ENCODE peak calls at places on chromosome 6, in ten cellular contexts. C is HFFc6, E is heart left ventricle, P is esophagus muscularis mucosa, A is endothelial cell, Q is fibroblast of lung, W is foreskin fibroblast, G is B cell, U is stomach, X is GM12865. T is an unnamed sample.

GRCh38 chr6:38804368-38804767 is 89.3 kb downstream of the DNAH8 start:
- DNase-seq in E (no peak), A (no peak), Q (no peak), P (no peak), U (no peak), X (no peak), W (no peak), G (no peak), C (no peak), T (no peak)

GRCh38 chr6:72553531-72554202 is 68.2 kb upstream of the KCNQ5 start:
- DNase-seq in C (peak), X (no peak), A (no peak), P (no peak), Q (peak), W (peak), G (no peak), E (no peak), U (no peak), T (no peak)

GRCh38 chr6:47308223-47308567 is 1.5 kb downstream of the TNFRSF21 start:
- DNase-seq in C (no peak), X (no peak), P (peak), Q (no peak), E (no peak), G (no peak), W (no peak), U (no peak), A (no peak), T (no peak)

GRCh38 chr6:3013486-3013885 is 13.8 kb downstream of the NQO2 start:
- DNase-seq in G (no peak), X (no peak), W (no peak), Q (peak), U (peak), A (peak), E (no peak), P (no peak), C (peak), T (no peak)

GRCh38 chr6:115091461-115091860 is 748.6 kb upstream of the HS3ST5 start:
- DNase-seq in Q (peak), G (no peak), U (no peak), E (no peak), A (no peak), C (no peak), P (no peak), X (no peak), W (peak), T (no peak)

GRCh38 chr6:144936764-144937163 is 651.6 kb downstream of the UTRN start:
- DNase-seq in E (no peak), W (peak), X (no peak), U (no peak), G (no peak), C (peak), Q (peak), P (no peak), A (no peak), T (no peak)

GRCh38 chr6:140040391-140040790 is 665.9 kb upstream of the CITED2 start:
- DNase-seq in W (no peak), G (no peak), Q (peak), C (peak), X (peak), U (no peak), A (no peak), E (no peak), P (no peak), T (no peak)

GRCh38 chr6:170080828-170081368 is 210.0 kb downstream of the DLL1 start:
- DNase-seq in C (no peak), P (no peak), W (no peak), E (peak), Q (no peak), X (no peak), G (peak), U (peak), A (peak), T (no peak)

GRCh38 chr6:13635948-13636658 is 21.0 kb downstream of the NOL7 start:
- DNase-seq in A (no peak), P (no peak), U (no peak), E (no peak), Q (no peak), X (no peak), W (no peak), C (no peak), G (no peak), T (no peak)

GRCh38 chr6:96184798-96185197 is 169.0 kb downstream of the FUT9 start:
- DNase-seq in P (no peak), X (no peak), U (no peak), A (no peak), W (no peak), Q (no peak), G (no peak), E (no peak), C (no peak), T (no peak)

GRCh38 chr6:2562721-2563120 is 188.0 kb downstream of the MYLK4 start:
- DNase-seq in C (no peak), A (no peak), U (no peak), P (peak), E (no peak), Q (no peak), G (no peak), W (no peak), X (no peak), T (no peak)

GRCh38 chr6:35503534-35503933 is 6.7 kb upstream of the TEAD3 start:
- DNase-seq in A (no peak), W (no peak), G (no peak), U (no peak), C (no peak), X (no peak), P (no peak), E (no peak), Q (no peak), T (no peak)

GRCh38 chr6:100475554-100476325 is 11.0 kb upstream of the SIM1 start:
- DNase-seq in P (peak), A (no peak), X (peak), Q (no peak), W (no peak), E (no peak), U (no peak), G (no peak), C (peak), T (no peak)

GRCh38 chr6:17968081-17968518 is 19.3 kb downstream of the KIF13A start:
- DNase-seq in C (peak), X (no peak), Q (peak), U (no peak), G (no peak), P (no peak), E (no peak), A (no peak), W (no peak), T (no peak)

GRCh38 chr6:157089258-157089657 is 234.1 kb downstream of the TMEM242 start:
- DNase-seq in C (peak), P (no peak), W (peak), A (peak), X (no peak), E (no peak), G (no peak), Q (peak), U (no peak), T (no peak)

GRCh38 chr6:90484903-90485302 is 102.0 kb downstream of the MAP3K7 start:
- DNase-seq in W (no peak), U (no peak), X (no peak), C (no peak), G (no peak), E (no peak), Q (no peak), A (no peak), P (peak), T (no peak)

GRCh38 chr6:72861059-72861458 is 239.2 kb downstream of the KCNQ5 start:
- DNase-seq in P (no peak), W (no peak), G (no peak), X (no peak), U (no peak), A (no peak), C (no peak), E (no peak), Q (peak), T (no peak)

GRCh38 chr6:30006170-30007131 is 54.6 kb upstream of the POLR1H start:
- DNase-seq in X (no peak), W (no peak), E (peak), P (peak), G (no peak), Q (no peak), A (peak), U (peak), C (no peak), T (peak)

GRCh38 chr6:53398541-53399344 is 50.0 kb upstream of the ELOVL5 start:
- DNase-seq in W (no peak), E (no peak), X (no peak), U (no peak), P (no peak), G (no peak), C (no peak), Q (peak), A (no peak), T (no peak)

GRCh38 chr6:139291813-139292619 is at the start of gene TXLNB:
- DNase-seq in W (peak), U (peak), A (peak), E (peak), C (peak), G (peak), X (peak), P (peak), Q (peak), T (peak)

GRCh38 chr6:166365221-166365620 is 17.5 kb downstream of the MPC1 start:
- DNase-seq in G (no peak), C (peak), U (no peak), A (no peak), Q (peak), E (peak), X (no peak), W (no peak), P (no peak), T (no peak)

GRCh38 chr6:56040271-56040670 is 164.9 kb upstream of the BMP5 start:
- DNase-seq in W (peak), E (no peak), X (no peak), G (no peak), Q (peak), C (no peak), A (no peak), U (no peak), P (no peak), T (no peak)

GRCh38 chr6:168937061-168937460 is 316.6 kb downstream of the THBS2 start:
- DNase-seq in X (no peak), W (peak), P (no peak), C (peak), Q (peak), E (no peak), G (no peak), A (no peak), U (no peak), T (no peak)

GRCh38 chr6:72724545-72724944 is 102.7 kb downstream of the KCNQ5 start:
- DNase-seq in U (no peak), P (no peak), C (no peak), Q (peak), W (no peak), X (peak), A (no peak), G (no peak), E (no peak), T (peak)

GRCh38 chr6:27864906-27865883 is 47.0 kb downstream of the OR2B2 start:
- DNase-seq in C (peak), Q (peak), A (peak), W (peak), X (peak), G (peak), E (peak), U (peak), P (no peak), T (peak)

GRCh38 chr6:121559611-121560269 is 124.3 kb downstream of the GJA1 start:
- DNase-seq in A (no peak), E (no peak), P (no peak), G (no peak), X (no peak), U (no peak), W (no peak), Q (no peak), C (no peak), T (no peak)

GRCh38 chr6:90293319-90293937 is 3.2 kb downstream of the BACH2 start:
- DNase-seq in Q (peak), G (no peak), W (no peak), X (no peak), A (no peak), U (no peak), E (no peak), P (no peak), C (no peak), T (no peak)

GRCh38 chr6:81997091-81997926 is 244.8 kb upstream of the TENT5A start:
- DNase-seq in E (no peak), X (peak), A (no peak), Q (peak), P (no peak), C (peak), W (peak), G (no peak), U (no peak), T (no peak)

GRCh38 chr6:6699741-6700367 is 111.3 kb downstream of the LY86 start:
- DNase-seq in X (no peak), C (peak), G (no peak), P (no peak), E (peak), U (peak), A (no peak), W (peak), Q (peak), T (no peak)

GRCh38 chr6:53982361-53983050 is 128.7 kb upstream of the MLIP start:
- DNase-seq in G (no peak), P (no peak), X (no peak), A (no peak), C (no peak), E (no peak), U (no peak), Q (peak), W (no peak), T (no peak)

DNA sequence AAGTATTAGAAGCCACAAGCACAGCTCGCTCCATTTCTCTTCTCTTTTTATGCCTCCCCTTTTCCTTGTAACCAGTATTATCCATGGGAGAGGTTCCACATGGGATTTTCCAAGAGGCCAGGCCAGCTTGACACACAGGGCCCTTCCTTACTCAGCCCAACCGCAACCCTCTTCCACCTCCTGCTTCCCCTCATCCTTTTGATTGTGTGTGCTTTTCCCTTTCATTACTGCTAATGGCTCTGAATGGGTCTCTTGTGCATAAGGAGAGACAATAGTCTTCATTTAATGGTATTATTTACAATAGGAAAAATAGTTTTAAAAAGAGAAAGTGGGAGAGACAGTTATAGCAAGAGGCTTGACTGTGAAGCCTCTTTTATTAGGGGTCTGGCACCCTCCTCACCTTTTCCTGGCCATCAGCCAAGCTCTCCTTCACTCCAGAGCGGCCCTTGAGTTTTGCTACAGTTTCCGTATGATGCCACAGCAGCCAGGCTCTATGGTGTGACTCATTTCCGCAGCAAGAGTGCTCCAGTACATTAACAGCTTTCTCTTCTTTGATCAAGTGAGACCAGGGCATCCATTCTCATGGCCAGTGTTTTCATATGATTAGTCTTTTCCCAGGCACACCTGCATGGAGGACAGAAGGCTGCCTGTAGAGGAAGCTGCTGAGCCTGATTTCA is 579.5 kb downstream of the TFAP2B start:
- DNase-seq in G (no peak), Q (peak), A (no peak), E (no peak), C (no peak), U (no peak), X (peak), P (no peak), W (no peak), T (no peak)
- TF ChIP-seq CTCF in G (no peak), Q (no peak), A (no peak), E (no peak), C (no peak), U (no peak), X (no peak), P (no peak), W (no peak), T (no peak)

GRCh38 chr6:77740380-77740779 is 87.5 kb downstream of the MEI4 start:
- DNase-seq in P (no peak), A (no peak), G (no peak), C (peak), Q (peak), X (peak), U (no peak), E (no peak), W (peak), T (peak)
- TF ChIP-seq CTCF in P (peak), A (peak), G (peak), C (peak), Q (no peak), X (peak), U (no peak), E (peak), W (peak), T (peak)

DNA sequence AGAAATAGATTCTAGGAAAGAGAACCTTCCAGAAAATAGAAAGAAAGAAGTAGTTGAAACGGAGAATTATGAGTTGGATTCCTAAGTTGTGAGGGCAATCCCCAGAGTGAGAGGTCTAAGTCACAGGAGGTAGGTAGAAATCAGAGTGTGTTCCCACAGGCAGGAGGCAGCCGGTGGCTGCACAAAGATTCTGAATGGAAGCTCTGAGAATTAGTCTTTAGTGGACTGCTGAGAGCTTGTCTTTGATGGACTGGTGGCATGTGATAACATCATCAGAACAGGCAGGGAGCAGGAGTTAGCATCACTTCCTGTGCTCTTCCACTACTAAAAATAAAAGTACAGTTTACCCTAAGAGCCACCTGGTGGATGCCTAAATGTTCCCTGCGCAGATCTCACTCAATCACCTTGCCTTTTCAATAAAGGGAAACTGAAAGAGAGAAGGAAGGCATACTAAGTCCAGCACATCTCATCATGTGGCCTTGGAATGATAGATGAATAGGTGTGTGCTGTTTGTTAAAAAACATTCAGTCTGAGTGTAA is 294.6 kb upstream of the POU3F2 start:
- DNase-seq in A (no peak), E (no peak), Q (no peak), P (no peak), U (no peak), G (no peak), C (no peak), X (peak), W (no peak), T (no peak)
- TF ChIP-seq CTCF in A (no peak), E (no peak), Q (no peak), P (no peak), U (no peak), G (no peak), C (no peak), X (no peak), W (no peak), T (no peak)

GRCh38 chr6:44540881-44541280 is 153.4 kb downstream of the CDC5L start:
- DNase-seq in C (no peak), U (no peak), P (peak), G (peak), A (no peak), X (no peak), Q (no peak), E (no peak), W (no peak), T (no peak)

GRCh38 chr6:44543664-44544063 is 156.2 kb downstream of the CDC5L start:
- DNase-seq in E (no peak), U (no peak), C (no peak), X (no peak), Q (no peak), A (no peak), W (no peak), P (no peak), G (peak), T (no peak)

GRCh38 chr6:44539701-44540100 is 152.2 kb downstream of the CDC5L start:
- DNase-seq in W (no peak), G (peak), E (no peak), C (no peak), Q (no peak), P (no peak), U (no peak), X (no peak), A (no peak), T (no peak)

GRCh38 chr6:44545224-44545623 is 157.7 kb downstream of the CDC5L start:
- DNase-seq in U (no peak), Q (no peak), P (no peak), W (no peak), G (no peak), C (no peak), A (no peak), X (no peak), E (no peak), T (no peak)

DNA sequence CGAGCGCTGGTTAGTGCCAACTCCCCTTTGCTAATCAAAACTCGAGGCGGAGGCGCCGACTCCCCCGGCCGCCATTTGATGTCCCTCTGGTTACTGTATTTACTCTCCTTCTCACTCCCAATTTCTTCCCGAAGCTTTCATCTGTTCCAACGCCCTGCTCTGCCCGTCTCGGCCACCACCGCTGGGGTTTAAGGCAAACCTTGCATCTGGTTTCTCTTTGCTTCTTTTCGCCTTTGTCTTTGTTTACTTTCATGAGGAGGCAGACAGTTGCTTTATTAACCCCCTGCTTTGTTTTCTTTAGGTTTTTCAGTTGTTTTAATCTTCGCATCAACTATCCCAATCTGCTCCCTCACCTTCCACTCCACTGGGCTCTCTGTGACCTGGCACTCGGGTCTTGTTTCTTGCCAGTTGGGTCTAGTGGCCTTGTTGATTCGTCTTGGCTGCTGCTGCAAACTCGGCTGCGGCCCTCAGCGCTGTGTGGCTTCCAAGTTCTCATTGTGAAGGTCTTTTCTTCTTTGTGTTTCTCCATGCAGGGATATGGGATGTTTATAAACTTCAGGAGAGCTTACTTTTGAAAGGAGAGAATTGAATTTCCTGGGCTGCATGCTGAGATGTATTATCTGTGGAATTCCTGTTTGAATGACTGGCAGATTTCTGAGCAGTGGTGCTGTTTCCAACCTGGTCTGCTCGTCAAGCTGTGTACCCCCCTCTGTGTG is 155.1 kb downstream of the CDC5L start:
- DNase-seq in U (no peak), E (no peak), A (no peak), X (no peak), P (no peak), C (no peak), G (peak), Q (no peak), W (no peak), T (no peak)
- TF ChIP-seq CTCF in U (no peak), E (no peak), A (no peak), X (no peak), P (no peak), C (no peak), G (no peak), Q (no peak), W (no peak), T (no peak)

GRCh38 chr6:123393333-123393732 is 243.4 kb downstream of the TRDN start:
- DNase-seq in X (peak), U (no peak), G (no peak), C (no peak), W (no peak), A (no peak), P (no peak), Q (peak), E (no peak), T (no peak)
- TF ChIP-seq CTCF in X (peak), U (no peak), G (no peak), C (peak), W (no peak), A (peak), P (no peak), Q (no peak), E (peak), T (no peak)

DNA sequence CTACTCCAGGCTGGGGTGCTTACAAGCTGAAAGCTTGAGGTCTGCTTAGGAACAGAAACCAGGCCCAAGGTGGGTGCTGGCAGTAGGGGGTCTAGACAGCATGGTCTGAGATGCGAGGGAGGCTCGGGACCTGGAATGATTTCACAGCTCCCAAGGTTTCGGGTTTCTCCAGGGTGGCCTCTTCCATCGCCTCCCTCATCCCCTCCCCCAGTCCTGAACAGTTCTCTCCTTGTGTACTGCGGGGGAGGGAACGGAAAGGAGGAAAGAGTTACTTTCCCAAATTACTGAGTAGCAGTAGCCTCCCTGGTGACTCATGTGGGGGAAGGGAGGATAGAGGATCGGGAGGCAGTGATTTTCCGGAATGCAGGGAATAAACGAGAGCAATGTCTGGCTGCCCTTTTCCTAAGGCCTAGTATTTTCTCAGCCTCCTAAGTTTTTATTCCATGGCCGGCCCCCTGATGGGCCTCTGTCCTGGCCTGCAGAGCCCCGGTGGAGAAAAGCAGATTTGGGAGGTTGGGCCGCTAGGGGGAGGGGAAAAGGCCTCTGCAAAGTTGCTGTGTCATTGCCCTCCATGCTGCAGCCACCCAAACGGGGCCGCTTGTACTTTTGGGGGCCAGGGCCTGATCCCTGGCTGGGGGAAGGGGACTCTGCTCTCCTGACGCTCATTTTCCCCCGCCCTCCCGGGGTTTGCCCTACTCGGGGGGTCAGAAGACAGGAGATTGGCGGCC is 1.5 kb downstream of the BRD2 start:
- DNase-seq in C (peak), W (peak), U (peak), G (peak), X (peak), E (peak), A (peak), Q (peak), P (peak), T (no peak)
- TF ChIP-seq CTCF in C (peak), W (no peak), U (no peak), G (peak), X (peak), E (no peak), A (no peak), Q (peak), P (peak), T (no peak)

T was measured in GM13976.